ENCODE peak calls at places on chromosome 1, in six cellular contexts. F is T47D; X is activated CD4-positive, alpha-beta T cell treated with anti-CD3 and anti-CD28 coated beads, Interleukin-2, amount 10 ng/mL, durations not matched to agents 7 days and 5 days; T is stimulated activated naive CD8-positive, alpha-beta T cell treated with anti-CD3 and anti-CD28 coated beads, Interleukin-15, Interleukin-2, amounts not matched to agents 100 U/mL and 50 U/mL, for 24 hours; S is activated T-cell treated with anti-CD3 and anti-CD28 coated beads, Interleukin-2, amount 50 U/mL, for 72 hours; W is NCI-H1092 treated with DMSO at 0.1 percent for 48 hours. H is an unnamed sample.

GRCh38 chr1:182193908-182194550 is 132.5 kb upstream of the ZNF648 start:
- DNase-seq in X (no peak), S (no peak), T (no peak), F (no peak), W (no peak), H (no peak)

GRCh38 chr1:100896481-100896982 is 642 bp downstream of the SLC30A7 start:
- DNase-seq in X (peak), F (peak), T (peak), W (peak), S (peak), H (peak)

GRCh38 chr1:194159941-194160340 is 973.5 kb upstream of the B3GALT2 start:
- DNase-seq in W (no peak), S (no peak), X (no peak), T (no peak), F (peak), H (no peak)

GRCh38 chr1:180562582-180562981 is 3.8 kb downstream of the OVAAL start:
- DNase-seq in F (no peak), T (no peak), W (no peak), X (no peak), S (no peak), H (peak)

GRCh38 chr1:186985889-186986491 is 157.2 kb downstream of the PLA2G4A start:
- DNase-seq in F (peak), W (peak), T (no peak), S (peak), X (peak), H (peak)

GRCh38 chr1:79398501-79398900 is 392.0 kb upstream of the ADGRL4 start:
- DNase-seq in S (no peak), T (no peak), W (no peak), F (no peak), X (no peak), H (peak)

GRCh38 chr1:50422946-50423669 is at the start of gene DMRTA2:
- DNase-seq in T (peak), F (no peak), X (no peak), S (no peak), W (peak), H (peak)

GRCh38 chr1:206575165-206575893 is 36.9 kb downstream of the EIF2D start:
- DNase-seq in T (no peak), W (peak), F (no peak), X (peak), S (peak), H (peak)

GRCh38 chr1:44602675-44603610 is 71.3 kb downstream of the TMEM53 start:
- DNase-seq in F (no peak), X (no peak), S (no peak), T (no peak), W (peak), H (peak)

GRCh38 chr1:223631367-223631977 is 34.0 kb downstream of the CAPN8 start:
- DNase-seq in F (no peak), W (peak), T (no peak), X (no peak), S (no peak), H (no peak)

GRCh38 chr1:10945988-10946387 is 66.5 kb upstream of the TARDBP start:
- DNase-seq in S (no peak), T (no peak), X (no peak), W (no peak), F (no peak), H (no peak)

GRCh38 chr1:174174461-174175329 is 15.4 kb downstream of the RABGAP1L start:
- DNase-seq in S (peak), X (no peak), F (peak), T (no peak), W (no peak), H (no peak)

GRCh38 chr1:59994302-59995198 is 68.0 kb upstream of the CYP2J2 start:
- DNase-seq in W (no peak), S (no peak), F (no peak), T (no peak), X (no peak), H (no peak)

GRCh38 chr1:1298861-1299685 is 8.7 kb downstream of the ACAP3 start:
- DNase-seq in T (no peak), X (no peak), F (no peak), W (no peak), S (no peak), H (no peak)

H was measured in NCI-H146.